ENCODE peak calls at places on chromosomes 11 and 22, in four cellular contexts. One of them, this sample, is unnamed.

GRCh38 chr11:67484847-67485311 is 2.1 kb downstream of the AIP start:
- DNase-seq in heart right ventricle: no peak
- DNase-seq in foreskin fibroblast: no peak
- DNase-seq in adrenal gland: no peak
- DNase-seq in this sample: no peak

GRCh38 chr22:45163074-45163416 is 680 bp upstream of the NUP50 start:
- DNase-seq in heart right ventricle: no peak
- DNase-seq in foreskin fibroblast: peak
- DNase-seq in adrenal gland: peak
- DNase-seq in this sample: no peak

GRCh38 chr11:47272706-47273105 is 2.8 kb downstream of the MADD start:
- DNase-seq in heart right ventricle: no peak
- DNase-seq in foreskin fibroblast: peak
- DNase-seq in adrenal gland: no peak
- DNase-seq in this sample: no peak

GRCh38 chr22:40388231-40388630 is 17.8 kb downstream of the SGSM3 start:
- DNase-seq in heart right ventricle: no peak
- DNase-seq in foreskin fibroblast: no peak
- DNase-seq in adrenal gland: no peak
- DNase-seq in this sample: no peak

GRCh38 chr11:73323464-73323863 is 15.4 kb downstream of the ARHGEF17 start:
- DNase-seq in heart right ventricle: peak
- DNase-seq in foreskin fibroblast: peak
- DNase-seq in adrenal gland: peak
- DNase-seq in this sample: no peak

GRCh38 chr22:31206896-31207687 is 5.0 kb upstream of the LIMK2 start:
- DNase-seq in heart right ventricle: peak
- DNase-seq in foreskin fibroblast: no peak
- DNase-seq in adrenal gland: no peak
- DNase-seq in this sample: no peak

GRCh38 chr11:47848636-47849155 is 546 bp upstream of the NUP160 start:
- DNase-seq in heart right ventricle: no peak
- DNase-seq in foreskin fibroblast: no peak
- DNase-seq in adrenal gland: no peak
- DNase-seq in this sample: no peak

GRCh38 chr11:114260483-114260882 is 35.7 kb upstream of the NNMT start:
- DNase-seq in heart right ventricle: no peak
- DNase-seq in foreskin fibroblast: peak
- DNase-seq in adrenal gland: no peak
- DNase-seq in this sample: no peak

GRCh38 chr22:40651563-40652501 is 15.3 kb upstream of the MRTFA start:
- DNase-seq in heart right ventricle: peak
- DNase-seq in foreskin fibroblast: peak
- DNase-seq in adrenal gland: peak
- DNase-seq in this sample: peak

GRCh38 chr11:67265633-67266423 is 445 bp upstream of the GRK2 start:
- DNase-seq in heart right ventricle: peak
- DNase-seq in foreskin fibroblast: peak
- DNase-seq in adrenal gland: peak
- DNase-seq in this sample: no peak

GRCh38 chr11:128831781-128832497 is 35.2 kb downstream of the KCNJ1 start:
- DNase-seq in heart right ventricle: no peak
- DNase-seq in foreskin fibroblast: no peak
- DNase-seq in adrenal gland: no peak
- DNase-seq in this sample: no peak

GRCh38 chr22:21102659-21103267 is 57.0 kb downstream of the LRRC74B start:
- DNase-seq in heart right ventricle: peak
- DNase-seq in foreskin fibroblast: peak
- DNase-seq in adrenal gland: peak
- DNase-seq in this sample: no peak

GRCh38 chr11:118142081-118142480 is 10.5 kb downstream of the SCN4B start:
- DNase-seq in heart right ventricle: no peak
- DNase-seq in foreskin fibroblast: peak
- DNase-seq in adrenal gland: no peak
- DNase-seq in this sample: no peak

GRCh38 chr11:131899954-131900580 is 529.7 kb downstream of the NTM start:
- DNase-seq in heart right ventricle: no peak
- DNase-seq in foreskin fibroblast: peak
- DNase-seq in adrenal gland: no peak
- DNase-seq in this sample: no peak

GRCh38 chr11:131408011-131408640 is 37.7 kb downstream of the NTM start:
- DNase-seq in heart right ventricle: peak
- DNase-seq in foreskin fibroblast: no peak
- DNase-seq in adrenal gland: peak
- DNase-seq in this sample: no peak

GRCh38 chr22:19109198-19110063 is 12.8 kb downstream of the DGCR2 start:
- DNase-seq in heart right ventricle: no peak
- DNase-seq in foreskin fibroblast: peak
- DNase-seq in adrenal gland: peak
- DNase-seq in this sample: no peak

GRCh38 chr22:50731811-50732624 is 6.0 kb upstream of the ACR start:
- DNase-seq in heart right ventricle: peak
- DNase-seq in foreskin fibroblast: peak
- DNase-seq in adrenal gland: peak
- DNase-seq in this sample: no peak

GRCh38 chr11:120339394-120339890 is 3.2 kb downstream of the ARHGEF12 start:
- DNase-seq in heart right ventricle: peak
- DNase-seq in foreskin fibroblast: peak
- DNase-seq in adrenal gland: no peak
- DNase-seq in this sample: no peak

GRCh38 chr11:60970369-60970774 is 1.1 kb upstream of the CD6 start:
- DNase-seq in heart right ventricle: peak
- DNase-seq in foreskin fibroblast: peak
- DNase-seq in adrenal gland: peak
- DNase-seq in this sample: no peak

GRCh38 chr11:125188021-125188420 is 23.5 kb downstream of the PKNOX2 start:
- DNase-seq in heart right ventricle: no peak
- DNase-seq in foreskin fibroblast: no peak
- DNase-seq in adrenal gland: no peak
- DNase-seq in this sample: no peak

GRCh38 chr11:75720639-75721038 is 3.0 kb downstream of the MOGAT2 start:
- DNase-seq in heart right ventricle: no peak
- DNase-seq in foreskin fibroblast: no peak
- DNase-seq in adrenal gland: no peak
- DNase-seq in this sample: no peak

GRCh38 chr11:27807594-27807993 is 107.3 kb upstream of the BDNF start:
- DNase-seq in heart right ventricle: no peak
- DNase-seq in foreskin fibroblast: peak
- DNase-seq in adrenal gland: no peak
- DNase-seq in this sample: no peak

GRCh38 chr11:2367266-2368160 is 9.6 kb upstream of the CD81 start:
- DNase-seq in heart right ventricle: no peak
- DNase-seq in foreskin fibroblast: no peak
- DNase-seq in adrenal gland: no peak
- DNase-seq in this sample: no peak

GRCh38 chr11:65847746-65848145 is 10.2 kb downstream of the CFL1 start:
- DNase-seq in heart right ventricle: no peak
- DNase-seq in foreskin fibroblast: no peak
- DNase-seq in adrenal gland: no peak
- DNase-seq in this sample: no peak

GRCh38 chr11:124069429-124070401 is 28.6 kb upstream of the OR10G7 start:
- DNase-seq in heart right ventricle: no peak
- DNase-seq in foreskin fibroblast: peak
- DNase-seq in adrenal gland: no peak
- DNase-seq in this sample: peak
- H3K4me3 ChIP-seq in heart right ventricle: no peak
- H3K4me3 ChIP-seq in foreskin fibroblast: peak
- H3K4me3 ChIP-seq in adrenal gland: no peak
- H3K4me3 ChIP-seq in this sample: peak

DNA sequence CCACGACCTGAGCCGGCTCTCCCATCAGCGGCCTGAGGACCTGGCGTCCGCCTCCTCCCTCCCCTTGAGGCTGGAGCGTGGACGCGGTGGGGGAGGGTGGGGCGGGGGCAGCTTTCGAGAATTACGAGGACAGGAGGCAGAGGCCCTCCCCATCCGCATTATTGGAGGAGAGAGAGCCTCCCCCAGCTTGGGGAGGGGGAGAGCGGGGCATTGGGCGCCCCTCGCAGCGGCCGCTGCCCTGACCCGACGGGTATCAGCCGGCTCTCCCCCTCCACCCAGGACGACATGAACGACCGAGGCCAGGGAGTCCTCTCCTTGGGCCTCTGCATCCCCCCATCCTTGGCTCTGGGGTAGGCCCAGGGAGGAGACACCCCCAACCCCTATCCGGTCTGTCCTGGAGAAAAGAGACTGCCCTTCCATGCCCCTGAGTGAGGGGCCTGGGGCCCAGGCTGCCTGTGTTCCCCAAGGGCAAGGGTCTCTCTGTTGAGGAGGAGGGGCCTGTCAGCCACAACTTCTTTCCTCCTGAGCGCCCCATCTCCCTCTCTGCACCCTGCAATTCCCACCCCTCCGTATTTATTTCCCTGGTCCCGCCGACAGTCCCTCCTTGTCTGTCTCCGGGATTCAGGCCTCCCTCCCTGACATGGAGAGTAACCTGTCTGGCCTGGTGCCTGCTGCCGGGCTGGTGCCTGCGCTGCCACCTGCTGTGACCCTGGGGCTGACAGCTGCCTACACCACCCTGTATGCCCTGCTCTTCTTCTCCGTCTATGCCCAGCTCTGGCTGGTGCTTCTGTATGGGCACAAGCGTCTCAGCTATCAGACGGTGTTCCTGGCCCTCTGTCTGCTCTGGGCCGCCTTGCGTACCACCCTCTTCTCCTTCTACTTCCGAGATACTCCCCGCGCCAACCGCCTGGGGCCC is 495 bp downstream of the GPR137 start:
- DNase-seq in heart right ventricle: no peak
- DNase-seq in foreskin fibroblast: no peak
- DNase-seq in adrenal gland: peak
- DNase-seq in this sample: no peak
- TF ChIP-seq CTCF in heart right ventricle: no peak
- TF ChIP-seq CTCF in foreskin fibroblast: no peak
- TF ChIP-seq CTCF in adrenal gland: no peak
- TF ChIP-seq CTCF in this sample: peak

DNA sequence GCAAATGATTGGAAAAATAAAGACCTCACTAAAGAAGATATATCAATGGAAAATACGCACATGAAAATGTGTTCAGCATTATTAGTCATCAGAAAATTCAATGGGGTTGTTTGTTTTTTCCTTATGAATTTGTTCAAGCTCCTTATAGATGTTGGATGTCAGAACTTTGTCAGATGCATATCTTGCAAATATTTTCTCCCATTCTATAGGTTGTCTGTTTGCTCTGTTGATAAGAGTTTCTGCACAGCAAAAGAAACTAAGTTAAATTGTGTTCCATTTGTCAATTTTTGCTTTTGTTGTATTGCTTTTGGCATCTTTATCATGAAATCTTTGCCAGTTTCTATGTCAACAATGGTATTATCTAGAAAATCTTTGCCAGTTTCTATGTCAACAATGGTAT is 633.9 kb upstream of the CHORDC1 start:
- DNase-seq in heart right ventricle: no peak
- DNase-seq in foreskin fibroblast: no peak
- DNase-seq in adrenal gland: no peak
- DNase-seq in this sample: no peak
- H3K4me3 ChIP-seq in heart right ventricle: no peak
- H3K4me3 ChIP-seq in foreskin fibroblast: no peak
- H3K4me3 ChIP-seq in adrenal gland: no peak
- H3K4me3 ChIP-seq in this sample: no peak

GRCh38 chr22:27485842-27486241 is 315.7 kb downstream of the MN1 start:
- DNase-seq in heart right ventricle: no peak
- DNase-seq in foreskin fibroblast: no peak
- DNase-seq in adrenal gland: no peak
- DNase-seq in this sample: no peak

GRCh38 chr22:27488456-27489224 is 312.9 kb downstream of the MN1 start:
- DNase-seq in heart right ventricle: no peak
- DNase-seq in foreskin fibroblast: no peak
- DNase-seq in adrenal gland: no peak
- DNase-seq in this sample: no peak

GRCh38 chr22:27489265-27489675 is 312.3 kb downstream of the MN1 start:
- DNase-seq in heart right ventricle: no peak
- DNase-seq in foreskin fibroblast: peak
- DNase-seq in adrenal gland: no peak
- DNase-seq in this sample: no peak

GRCh38 chr22:27490080-27490479 is 311.5 kb downstream of the MN1 start:
- DNase-seq in heart right ventricle: no peak
- DNase-seq in foreskin fibroblast: no peak
- DNase-seq in adrenal gland: no peak
- DNase-seq in this sample: no peak

DNA sequence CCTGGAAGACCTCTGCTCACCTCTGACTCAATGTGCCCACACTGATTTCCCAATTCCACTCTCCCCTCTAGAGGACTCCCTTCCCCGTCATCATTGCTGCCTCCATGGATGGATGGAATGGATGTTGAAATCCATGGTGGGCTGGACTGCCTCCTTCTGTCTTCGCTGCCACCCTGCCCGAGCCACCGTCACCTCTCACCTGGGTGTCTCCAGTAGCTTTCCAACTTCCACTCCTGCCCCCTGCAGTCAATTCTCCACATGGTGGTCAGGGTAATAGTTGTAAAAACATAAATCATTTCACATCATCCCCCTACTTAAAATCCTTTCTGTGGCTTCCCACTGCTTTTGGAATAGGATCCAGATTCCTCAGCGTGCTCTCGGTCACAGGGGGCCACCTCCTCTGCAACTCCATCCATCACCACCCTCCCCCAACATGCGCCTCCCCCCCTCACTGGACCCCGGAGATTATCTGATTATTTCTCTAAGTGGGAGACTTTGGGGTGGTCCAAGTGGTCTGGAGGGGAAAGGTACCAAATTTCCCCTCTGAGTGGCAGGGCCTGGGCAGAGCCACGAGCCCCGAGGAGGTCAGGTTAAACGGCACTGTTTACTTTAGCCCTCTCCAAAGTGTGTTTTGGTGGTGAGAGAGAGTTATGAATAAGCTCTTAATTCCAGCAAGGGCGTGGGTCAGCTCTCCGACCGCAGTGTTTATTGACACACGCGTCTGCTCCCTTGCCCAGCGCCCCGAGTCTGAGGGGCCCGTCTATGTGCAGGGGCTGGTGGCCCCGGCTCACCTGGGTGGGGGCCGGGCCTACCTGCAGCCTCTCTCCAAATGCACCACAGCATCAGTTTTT is 313.7 kb downstream of the MN1 start:
- DNase-seq in heart right ventricle: no peak
- DNase-seq in foreskin fibroblast: no peak
- DNase-seq in adrenal gland: no peak
- DNase-seq in this sample: no peak
- TF ChIP-seq CTCF in heart right ventricle: no peak
- TF ChIP-seq CTCF in foreskin fibroblast: no peak
- TF ChIP-seq CTCF in adrenal gland: no peak
- TF ChIP-seq CTCF in this sample: no peak

GRCh38 chr22:38205261-38206128 is 3.7 kb downstream of the MAFF start:
- DNase-seq in heart right ventricle: peak
- DNase-seq in foreskin fibroblast: peak
- DNase-seq in adrenal gland: no peak
- DNase-seq in this sample: no peak
- H3K4me3 ChIP-seq in heart right ventricle: no peak
- H3K4me3 ChIP-seq in foreskin fibroblast: peak
- H3K4me3 ChIP-seq in adrenal gland: no peak
- H3K4me3 ChIP-seq in this sample: no peak

GRCh38 chr11:62786318-62787004 is 741 bp upstream of the TMEM179B start:
- DNase-seq in heart right ventricle: peak
- DNase-seq in foreskin fibroblast: peak
- DNase-seq in adrenal gland: peak
- DNase-seq in this sample: no peak
- TF ChIP-seq CTCF in heart right ventricle: peak
- TF ChIP-seq CTCF in foreskin fibroblast: peak
- TF ChIP-seq CTCF in adrenal gland: peak
- TF ChIP-seq CTCF in this sample: peak